ENCODE peak calls at places on chromosome 21, in six cellular contexts. One of them, this sample, is unnamed.
A peak's percentile ranks its signal among the peaks of the same experiment; 100 is the strongest.

GRCh38 chr21:38918629-38919346 is 113.1 kb downstream of the ETS2 start:
- DNase-seq in K562: no peak
- DNase-seq in endothelial cell of umbilical vein: no peak
- DNase-seq in GM12878: no peak
- DNase-seq in A549: no peak
- DNase-seq in HepG2: peak; percentile 90
- DNase-seq in this sample: no peak

GRCh38 chr21:17607684-17608083 is 5.0 kb downstream of the BTG3 start:
- DNase-seq in A549: no peak
- DNase-seq in endothelial cell of umbilical vein: peak; percentile 22
- DNase-seq in HepG2: no peak
- DNase-seq in K562: no peak
- DNase-seq in GM12878: no peak
- DNase-seq in this sample: no peak

GRCh38 chr21:31072486-31072885 is 34.2 kb upstream of the KRTAP19-8 start:
- DNase-seq in HepG2: no peak
- DNase-seq in A549: no peak
- DNase-seq in K562: no peak
- DNase-seq in GM12878: no peak
- DNase-seq in endothelial cell of umbilical vein: no peak
- DNase-seq in this sample: no peak

GRCh38 chr21:43361493-43362296 is 65.2 kb downstream of the SIK1 start:
- DNase-seq in HepG2: no peak
- DNase-seq in K562: no peak
- DNase-seq in A549: no peak
- DNase-seq in endothelial cell of umbilical vein: peak; percentile 16
- DNase-seq in GM12878: peak; percentile 73
- DNase-seq in this sample: no peak

GRCh38 chr21:29091032-29091431 is 17.6 kb upstream of the CCT8 start:
- DNase-seq in GM12878: no peak
- DNase-seq in A549: no peak
- DNase-seq in HepG2: no peak
- DNase-seq in K562: no peak
- DNase-seq in endothelial cell of umbilical vein: peak; percentile 63
- DNase-seq in this sample: no peak

GRCh38 chr21:28959367-28960099 is 33.1 kb downstream of the LTN1 start:
- DNase-seq in HepG2: peak; percentile 2
- DNase-seq in GM12878: no peak
- DNase-seq in endothelial cell of umbilical vein: peak; percentile 28
- DNase-seq in A549: peak; percentile 25
- DNase-seq in K562: peak; percentile 6
- DNase-seq in this sample: no peak

GRCh38 chr21:38857152-38857825 is 51.6 kb downstream of the ETS2 start:
- DNase-seq in HepG2: peak; percentile 28
- DNase-seq in endothelial cell of umbilical vein: no peak
- DNase-seq in GM12878: no peak
- DNase-seq in K562: peak; percentile 80
- DNase-seq in A549: no peak
- DNase-seq in this sample: no peak

GRCh38 chr21:32597205-32597604 is 11.9 kb upstream of the TCP10L start:
- DNase-seq in GM12878: no peak
- DNase-seq in A549: peak; percentile 56
- DNase-seq in endothelial cell of umbilical vein: peak; percentile 85
- DNase-seq in K562: no peak
- DNase-seq in HepG2: peak; percentile 93
- DNase-seq in this sample: no peak

GRCh38 chr21:41631564-41632461 is 123.9 kb upstream of the TMPRSS2 start:
- DNase-seq in A549: peak; percentile 65
- DNase-seq in K562: no peak
- DNase-seq in HepG2: no peak
- DNase-seq in GM12878: no peak
- DNase-seq in endothelial cell of umbilical vein: no peak
- DNase-seq in this sample: no peak

DNA sequence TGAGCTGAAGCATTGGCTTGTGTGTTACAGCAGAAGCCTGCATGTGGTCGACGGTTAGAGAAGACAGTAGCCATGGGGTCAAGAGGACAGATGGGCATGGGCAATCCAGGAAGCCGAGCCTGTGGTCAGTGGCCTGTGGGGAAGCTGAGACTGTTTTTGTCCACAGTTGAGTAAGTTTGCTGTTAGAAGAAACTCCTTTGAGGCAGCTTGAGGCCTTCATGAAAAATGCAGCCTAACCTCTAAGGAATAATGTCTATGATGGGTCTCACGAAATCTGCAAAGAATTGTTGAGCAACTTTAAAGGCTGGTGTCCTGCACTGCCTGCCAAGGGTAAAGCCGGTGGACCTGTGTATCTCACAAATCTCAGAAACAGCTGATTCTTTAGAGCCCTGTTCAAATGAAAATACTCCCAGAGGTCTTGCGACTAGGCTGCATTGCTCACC is 322.4 kb downstream of the SETD4 start:
- DNase-seq in endothelial cell of umbilical vein: no peak
- DNase-seq in A549: no peak
- DNase-seq in GM12878: no peak
- DNase-seq in HepG2: no peak
- DNase-seq in K562: no peak
- DNase-seq in this sample: peak; percentile 73
- TF ChIP-seq MAX in endothelial cell of umbilical vein: no peak
- TF ChIP-seq MAX in A549: no peak
- TF ChIP-seq MAX in GM12878: no peak
- TF ChIP-seq MAX in HepG2: no peak
- TF ChIP-seq MAX in K562: no peak
- TF ChIP-seq MAX in this sample: peak; percentile 38

DNA sequence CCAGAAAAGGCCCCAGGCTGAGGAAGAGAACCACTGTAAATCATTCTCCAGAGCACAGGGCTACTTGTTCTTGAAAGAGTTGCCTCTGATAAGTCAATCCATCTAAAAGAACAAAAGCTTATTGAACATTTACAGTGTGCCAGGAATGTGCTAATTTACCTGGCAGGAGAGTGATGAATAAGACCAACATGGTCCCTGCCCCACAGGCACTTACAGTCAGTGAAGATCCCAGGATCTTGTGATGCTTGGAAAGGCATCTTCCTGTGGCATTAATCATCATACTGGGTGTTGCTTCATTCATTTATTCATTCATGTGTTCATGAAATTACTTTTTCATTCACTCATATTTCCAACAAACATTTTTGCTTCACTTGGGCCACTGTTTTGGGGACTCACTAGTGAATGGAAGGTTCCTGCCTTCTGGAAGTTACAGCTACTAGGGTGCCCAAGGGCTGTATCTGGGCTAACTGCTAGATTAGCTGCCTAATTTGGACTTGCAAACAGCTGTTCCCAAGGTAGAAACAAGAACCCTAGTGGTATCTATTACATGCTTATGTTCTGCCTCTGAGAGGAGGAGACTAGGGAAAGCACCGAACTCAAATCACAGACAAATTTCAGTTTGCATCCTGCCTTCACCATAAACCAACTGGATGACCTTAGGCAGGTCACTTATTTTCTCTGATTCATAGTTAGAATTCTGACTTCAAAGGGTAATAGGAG is 133.5 kb downstream of the CLIC6 start:
- DNase-seq in A549: no peak
- DNase-seq in GM12878: no peak
- DNase-seq in K562: no peak
- DNase-seq in HepG2: no peak
- DNase-seq in endothelial cell of umbilical vein: no peak
- DNase-seq in this sample: no peak
- TF ChIP-seq MYC in A549: no peak
- TF ChIP-seq MYC in GM12878: no peak
- TF ChIP-seq MYC in K562: no peak
- TF ChIP-seq MYC in HepG2: no peak
- TF ChIP-seq MYC in endothelial cell of umbilical vein: no peak
- TF ChIP-seq MYC in this sample: no peak

DNA sequence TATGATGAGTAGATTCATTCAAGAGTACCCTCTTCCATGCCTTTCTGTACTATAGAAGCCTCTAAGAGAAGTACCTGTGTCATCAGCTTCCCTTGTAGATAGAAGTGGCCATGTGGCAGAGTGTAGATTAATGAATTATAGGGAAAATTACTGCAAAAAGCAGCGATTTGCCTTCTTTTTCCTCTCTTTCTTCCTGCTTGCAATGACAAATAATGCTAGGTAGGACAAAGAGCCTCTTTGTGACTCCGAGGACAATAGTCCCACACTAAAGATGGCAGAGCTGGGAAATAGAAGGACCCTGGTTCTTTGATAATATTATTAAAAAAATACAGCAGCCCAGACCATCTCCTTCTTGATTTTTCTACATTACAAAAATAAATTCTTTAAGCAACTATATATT is 198.0 kb upstream of the APP start:
- DNase-seq in GM12878: no peak
- DNase-seq in A549: no peak
- DNase-seq in K562: no peak
- DNase-seq in endothelial cell of umbilical vein: no peak
- DNase-seq in HepG2: no peak
- DNase-seq in this sample: no peak
- TF ChIP-seq MAX in GM12878: no peak
- TF ChIP-seq MAX in A549: no peak
- TF ChIP-seq MAX in K562: no peak
- TF ChIP-seq MAX in endothelial cell of umbilical vein: no peak
- TF ChIP-seq MAX in HepG2: no peak
- TF ChIP-seq MAX in this sample: no peak

DNA sequence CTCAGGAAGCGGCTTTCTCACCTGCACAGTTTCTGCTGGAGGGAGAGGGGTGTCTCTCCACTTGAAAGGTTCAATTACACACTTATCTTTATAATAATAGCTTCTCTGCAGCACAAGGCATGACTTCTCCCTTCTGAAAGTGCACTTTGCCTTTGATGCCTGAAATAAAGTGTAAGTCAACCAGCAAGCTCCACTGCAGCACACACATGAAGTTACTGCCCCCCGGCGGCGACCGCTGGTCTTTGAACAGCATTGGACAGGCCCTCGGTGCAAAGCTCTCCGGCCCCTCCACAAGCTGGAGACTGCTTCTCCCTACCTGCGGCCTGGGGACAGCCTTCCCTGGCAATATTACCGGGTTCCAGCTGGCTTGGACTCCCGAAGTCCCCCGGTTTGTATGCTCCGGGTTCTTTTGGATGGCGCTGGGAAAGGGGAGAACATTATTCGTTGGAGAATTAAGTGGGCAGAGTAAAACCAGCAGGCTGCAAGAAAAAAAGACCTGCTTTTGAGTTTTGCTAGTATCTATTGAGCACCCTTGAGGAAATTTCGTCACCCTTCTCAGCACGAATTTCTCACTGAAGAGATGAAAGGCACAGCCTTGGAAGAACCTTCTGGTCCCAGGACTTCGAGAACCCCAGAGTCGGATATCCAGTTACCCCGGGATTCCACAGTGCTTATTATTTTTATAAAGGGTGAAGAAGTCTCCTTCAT is 11.8 kb downstream of the RCAN1 start:
- DNase-seq in endothelial cell of umbilical vein: peak; percentile 74
- DNase-seq in GM12878: no peak
- DNase-seq in A549: peak; percentile 63
- DNase-seq in K562: peak; percentile 84
- DNase-seq in HepG2: peak; percentile 59
- DNase-seq in this sample: peak; percentile 77
- TF ChIP-seq MYC in endothelial cell of umbilical vein: no peak
- TF ChIP-seq MYC in GM12878: no peak
- TF ChIP-seq MYC in A549: no peak
- TF ChIP-seq MYC in K562: no peak
- TF ChIP-seq MYC in HepG2: no peak
- TF ChIP-seq MYC in this sample: no peak

DNA sequence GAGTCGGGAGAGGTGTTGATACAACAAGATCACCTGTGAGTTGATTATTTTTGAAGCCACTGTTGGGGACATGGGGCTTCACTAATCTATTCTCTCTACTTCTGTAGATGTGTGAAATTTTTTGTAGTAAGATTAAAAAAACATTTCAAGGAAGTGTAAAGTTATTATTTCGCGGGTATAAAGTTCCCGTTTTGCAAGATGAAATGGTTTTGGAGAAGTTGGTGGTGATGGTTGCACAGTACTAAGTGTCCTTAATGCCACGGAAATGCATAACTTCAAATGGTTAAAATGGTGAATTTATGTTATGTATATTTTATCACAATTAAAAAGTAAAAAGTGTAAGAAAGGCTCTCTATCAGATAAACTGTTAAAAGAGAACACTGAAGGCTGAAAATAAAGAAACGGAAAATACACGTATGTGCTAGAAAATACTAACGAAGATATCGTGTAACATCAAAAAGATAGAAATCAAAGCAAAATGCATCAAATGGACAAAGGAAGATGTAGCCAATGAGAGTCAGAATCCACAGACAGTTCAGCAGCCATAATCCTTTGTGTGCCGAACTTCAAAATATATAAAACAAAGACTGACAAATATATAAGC is 2.9 kb upstream of the ITGB2 start:
- DNase-seq in endothelial cell of umbilical vein: no peak
- DNase-seq in HepG2: no peak
- DNase-seq in GM12878: no peak
- DNase-seq in A549: no peak
- DNase-seq in K562: no peak
- DNase-seq in this sample: peak; percentile 62
- TF ChIP-seq MAX in endothelial cell of umbilical vein: no peak
- TF ChIP-seq MAX in HepG2: no peak
- TF ChIP-seq MAX in GM12878: no peak
- TF ChIP-seq MAX in A549: no peak
- TF ChIP-seq MAX in K562: no peak
- TF ChIP-seq MAX in this sample: no peak

GRCh38 chr21:37571442-37571841 is 204.9 kb downstream of the DYRK1A start:
- DNase-seq in A549: no peak
- DNase-seq in K562: no peak
- DNase-seq in GM12878: no peak
- DNase-seq in HepG2: no peak
- DNase-seq in endothelial cell of umbilical vein: no peak
- DNase-seq in this sample: no peak
- TF ChIP-seq MYC in A549: no peak
- TF ChIP-seq MYC in K562: no peak
- TF ChIP-seq MYC in GM12878: no peak
- TF ChIP-seq MYC in HepG2: no peak
- TF ChIP-seq MYC in endothelial cell of umbilical vein: no peak
- TF ChIP-seq MYC in this sample: no peak

DNA sequence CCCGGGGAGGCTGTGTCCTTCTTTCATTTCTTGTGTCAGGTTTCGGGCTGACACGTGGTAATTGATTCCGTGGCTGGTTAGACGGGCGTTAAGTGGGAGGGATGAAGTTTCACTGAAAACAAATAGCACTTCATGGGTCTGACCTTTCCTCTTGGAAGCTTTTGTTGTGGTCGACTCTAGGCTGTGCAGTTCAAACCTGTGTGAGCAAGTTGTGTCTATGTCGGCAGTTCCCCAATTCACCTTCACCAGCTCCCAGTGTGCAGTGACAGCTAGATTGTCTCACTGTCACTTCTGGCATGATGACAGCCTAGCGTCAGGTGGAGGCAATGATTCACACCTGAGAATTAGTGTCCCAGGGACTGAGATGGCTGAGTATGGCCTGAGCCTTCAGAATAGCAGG is 228.5 kb downstream of the SETD4 start:
- DNase-seq in GM12878: no peak
- DNase-seq in A549: no peak
- DNase-seq in K562: no peak
- DNase-seq in HepG2: no peak
- DNase-seq in endothelial cell of umbilical vein: no peak
- DNase-seq in this sample: no peak
- TF ChIP-seq MAX in GM12878: no peak
- TF ChIP-seq MAX in A549: no peak
- TF ChIP-seq MAX in K562: no peak
- TF ChIP-seq MAX in HepG2: no peak
- TF ChIP-seq MAX in endothelial cell of umbilical vein: no peak
- TF ChIP-seq MAX in this sample: no peak

GRCh38 chr21:21030311-21030710 is 32.1 kb downstream of the NCAM2 start:
- DNase-seq in K562: no peak
- DNase-seq in A549: no peak
- DNase-seq in GM12878: no peak
- DNase-seq in endothelial cell of umbilical vein: no peak
- DNase-seq in HepG2: no peak
- DNase-seq in this sample: no peak
- TF ChIP-seq MYC in K562: no peak
- TF ChIP-seq MYC in A549: no peak
- TF ChIP-seq MYC in GM12878: no peak
- TF ChIP-seq MYC in endothelial cell of umbilical vein: no peak
- TF ChIP-seq MYC in HepG2: no peak
- TF ChIP-seq MYC in this sample: no peak

GRCh38 chr21:45358711-45359310 is 46.2 kb upstream of the COL18A1 start:
- DNase-seq in endothelial cell of umbilical vein: no peak
- DNase-seq in HepG2: no peak
- DNase-seq in GM12878: no peak
- DNase-seq in K562: no peak
- DNase-seq in A549: no peak
- DNase-seq in this sample: no peak
- TF ChIP-seq MAX in endothelial cell of umbilical vein: no peak
- TF ChIP-seq MAX in HepG2: no peak
- TF ChIP-seq MAX in GM12878: no peak
- TF ChIP-seq MAX in K562: no peak
- TF ChIP-seq MAX in A549: no peak
- TF ChIP-seq MAX in this sample: no peak

This sample was measured in NB4.